ENCODE peak calls at places on chromosomes 3 and 15, in six cellular contexts. R is endothelial cell of umbilical vein; E is mesenchymal stem cell; S is HCT116; Z is ovary; X is CD8-positive, alpha-beta T cell. N is an unnamed sample.

GRCh38 chr15:85456798-85457197 is 76.4 kb downstream of the AKAP13 start:
- DNase-seq in Z (no peak), S (no peak), X (no peak), R (no peak), E (no peak), N (no peak)

GRCh38 chr3:63582943-63583500 is 69.5 kb upstream of the SNTN start:
- DNase-seq in X (no peak), R (no peak), E (no peak), S (no peak), Z (no peak), N (no peak)

GRCh38 chr15:97904196-97904572 is 56.3 kb upstream of the ARRDC4 start:
- DNase-seq in Z (peak; percentile 62), E (peak; percentile 52), S (peak; percentile 41), X (no peak), R (peak; percentile 39), N (peak; percentile 17)

GRCh38 chr3:69386535-69387385 is 872 bp upstream of the FRMD4B start:
- DNase-seq in Z (no peak), X (no peak), S (no peak), E (no peak), R (no peak), N (no peak)

GRCh38 chr15:84791763-84792162 is 25.4 kb upstream of the ALPK3 start:
- DNase-seq in E (no peak), Z (no peak), R (no peak), X (no peak), S (no peak), N (no peak)

GRCh38 chr3:117628896-117629295 is 919.3 kb downstream of the TUSC7 start:
- DNase-seq in E (peak; percentile 25), S (no peak), X (no peak), R (peak; percentile 95), Z (no peak), N (no peak)

GRCh38 chr3:184227481-184227935 is 1.9 kb upstream of the VWA5B2 start:
- DNase-seq in E (peak; percentile 46), S (no peak), X (peak; percentile 20), Z (no peak), R (peak; percentile 36), N (no peak)

GRCh38 chr3:150439657-150440056 is 31.6 kb downstream of the TSC22D2 start:
- DNase-seq in Z (no peak), X (no peak), R (no peak), S (no peak), E (peak; percentile 39), N (no peak)

GRCh38 chr3:193816656-193817311 is 223.8 kb downstream of the OPA1 start:
- DNase-seq in E (peak; percentile 64), Z (peak; percentile 87), S (no peak), R (no peak), X (no peak), N (no peak)

GRCh38 chr3:135106445-135106844 is 311.4 kb downstream of the EPHB1 start:
- DNase-seq in R (no peak), E (no peak), Z (no peak), X (no peak), S (no peak), N (no peak)

GRCh38 chr3:38969321-38970235 is 82.2 kb downstream of the SCN11A start:
- DNase-seq in R (no peak), Z (peak; percentile 26), S (no peak), X (no peak), E (no peak), N (no peak)

GRCh38 chr15:75453703-75454470 is 2.4 kb upstream of the SIN3A start:
- DNase-seq in Z (peak; percentile 98), R (peak; percentile 100), E (peak; percentile 100), S (peak; percentile 100), X (peak; percentile 95), N (peak; percentile 98)

GRCh38 chr3:109336272-109336957 is 931 bp downstream of the DPPA4 start:
- DNase-seq in E (peak; percentile 80), Z (no peak), S (no peak), R (no peak), X (no peak), N (no peak)

GRCh38 chr15:94704421-94704820 is 473.1 kb downstream of the MCTP2 start:
- DNase-seq in R (peak; percentile 58), Z (no peak), S (no peak), E (no peak), X (no peak), N (no peak)

GRCh38 chr15:56244811-56245576 is 1.3 kb upstream of the RFX7 start:
- DNase-seq in Z (peak; percentile 36), R (no peak), X (no peak), E (no peak), S (no peak), N (peak; percentile 14)

GRCh38 chr15:31870336-31871158 is 159.8 kb upstream of the CHRNA7 start:
- DNase-seq in E (peak; percentile 62), S (peak; percentile 48), R (peak; percentile 71), X (peak; percentile 85), Z (peak; percentile 93), N (peak; percentile 87)

GRCh38 chr3:118991775-118992174 is 42.9 kb downstream of the IGSF11 start:
- DNase-seq in R (no peak), Z (no peak), E (no peak), X (no peak), S (no peak), N (peak; percentile 54)

GRCh38 chr3:69890094-69890493 is 109.4 kb upstream of the SAMMSON start:
- DNase-seq in S (no peak), E (peak; percentile 25), R (peak; percentile 53), X (no peak), Z (no peak), N (no peak)

GRCh38 chr3:124768812-124769211 is 38.6 kb downstream of the UMPS start:
- DNase-seq in R (no peak), X (no peak), S (no peak), Z (no peak), E (no peak), N (no peak)

GRCh38 chr3:64489361-64490044 is 198.3 kb downstream of the ADAMTS9 start:
- DNase-seq in Z (peak; percentile 68), X (no peak), R (no peak), S (no peak), E (peak; percentile 59), N (peak; percentile 4)

GRCh38 chr15:72319360-72319984 is 485 bp downstream of the CELF6 start:
- DNase-seq in X (peak; percentile 25), E (peak; percentile 66), S (no peak), Z (peak; percentile 83), R (peak; percentile 53), N (peak; percentile 89)

GRCh38 chr3:194487289-194488006 is 646 bp upstream of the ATP13A3 start:
- DNase-seq in S (no peak), X (peak; percentile 7), R (no peak), Z (peak; percentile 62), E (no peak), N (no peak)

GRCh38 chr15:90955911-90956310 is 1.2 kb downstream of the RCCD1 start:
- DNase-seq in R (no peak), X (no peak), E (no peak), Z (no peak), S (no peak), N (peak; percentile 40)

GRCh38 chr15:33738941-33739664 is 229.2 kb upstream of the CHRM5 start:
- DNase-seq in X (no peak), E (no peak), Z (no peak), S (no peak), R (no peak), N (no peak)

GRCh38 chr15:54567408-54568040 is 589.3 kb downstream of the UNC13C start:
- DNase-seq in E (no peak), Z (no peak), S (no peak), R (no peak), X (no peak), N (no peak)

GRCh38 chr15:70768247-70768883 is 5.0 kb upstream of the UACA start:
- DNase-seq in E (no peak), R (peak; percentile 55), S (no peak), X (no peak), Z (no peak), N (no peak)

GRCh38 chr3:183907911-183908331 is 23.2 kb upstream of the PARL start:
- DNase-seq in X (no peak), E (no peak), S (no peak), R (no peak), Z (no peak), N (no peak)

GRCh38 chr3:134040066-134040465 is 10.3 kb upstream of the SLCO2A1 start:
- DNase-seq in X (no peak), R (no peak), Z (no peak), E (no peak), S (no peak), N (no peak)
- H3K27ac ChIP-seq in X (no peak overlapping the region), R (no peak overlapping the region), Z (no peak overlapping the region), E (no peak overlapping the region), S (no peak overlapping the region), N (no peak overlapping the region)

GRCh38 chr3:123621510-123622189 is 36.8 kb upstream of the HACD2 start:
- DNase-seq in E (no peak), S (no peak), Z (no peak), R (no peak), X (no peak), N (no peak)
- H3K27ac ChIP-seq in E (no peak overlapping the region), S (no peak overlapping the region), Z (no peak overlapping the region), R (no peak overlapping the region), X (no peak overlapping the region), N (peak overlapping the region; percentile 96)

DNA sequence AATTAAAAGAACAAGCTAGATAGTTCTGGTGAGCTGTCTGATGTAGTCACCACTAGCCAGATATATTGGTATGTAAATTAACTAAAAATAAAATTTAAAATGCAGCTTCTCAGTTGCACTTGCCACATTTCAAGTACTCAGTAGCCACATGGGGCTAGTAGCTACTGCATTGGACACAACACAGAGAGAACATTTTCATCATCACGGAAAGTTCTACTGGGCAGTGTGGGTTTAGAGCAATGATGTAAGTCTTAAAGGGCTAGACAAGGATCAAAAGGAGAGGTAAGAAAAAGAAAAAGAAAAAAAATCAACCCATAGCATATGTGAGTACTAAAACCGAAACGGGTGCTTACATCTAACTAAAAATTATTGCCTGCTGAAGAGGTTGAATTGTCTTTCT is 282.4 kb upstream of the LRRFIP2 start:
- DNase-seq in R (no peak), X (no peak), Z (no peak), E (no peak), S (no peak), N (no peak)
- H3K27ac ChIP-seq in R (no peak overlapping the region), X (no peak overlapping the region), Z (no peak overlapping the region), E (no peak overlapping the region), S (no peak overlapping the region), N (no peak overlapping the region)

DNA sequence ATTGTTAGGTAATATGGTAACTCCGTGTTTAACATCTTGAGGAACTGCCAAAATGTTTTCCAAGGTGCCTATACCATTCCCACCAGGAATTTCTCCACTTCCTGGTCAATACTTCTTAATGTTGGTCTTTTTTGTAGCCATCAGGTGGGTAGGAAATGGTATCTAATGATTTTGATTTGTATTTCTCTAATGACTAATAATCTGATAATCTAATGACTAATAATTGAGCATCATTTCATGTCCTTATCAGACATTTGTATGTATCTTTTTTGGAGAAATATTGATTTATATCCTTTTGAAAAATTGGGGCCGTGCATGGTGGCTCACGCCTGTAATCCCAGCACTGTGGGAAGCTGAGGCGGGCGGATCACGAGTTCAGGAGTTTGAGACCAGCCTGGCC is 38.8 kb downstream of the SLMAP start:
- DNase-seq in E (no peak), X (no peak), R (no peak), Z (no peak), S (no peak), N (no peak)
- H3K27ac ChIP-seq in E (no peak overlapping the region), X (no peak overlapping the region), R (no peak overlapping the region), Z (no peak overlapping the region), S (no peak overlapping the region), N (no peak overlapping the region)

GRCh38 chr3:129616713-129617112 is 10.2 kb upstream of the PLXND1 start:
- DNase-seq in S (no peak), R (no peak), Z (no peak), E (peak; percentile 88), X (no peak), N (no peak)
- H3K27ac ChIP-seq in S (no peak overlapping the region), R (no peak overlapping the region), Z (no peak overlapping the region), E (no peak overlapping the region), X (no peak overlapping the region), N (no peak overlapping the region)

N was measured in substantia nigra.